ENCODE peak calls at places on chromosome 10, in ten cellular contexts. Z is stimulated activated naive CD8-positive, alpha-beta T cell treated with anti-CD3 and anti-CD28 coated beads, Interleukin-15, Interleukin-2, amounts not matched to agents 100 U/mL and 50 U/mL, for 24 hours; Q is stimulated activated CD4-positive, alpha-beta T cell treated with anti-CD3 and anti-CD28 coated beads, Interleukin-1b, Interleukin-23, amount 100 ng/mL, for 1 hour; V is mesenchymal stem cell; P is esophagus squamous epithelium; B is naive thymus-derived CD4-positive, alpha-beta T cell; O is activated CD4-positive, alpha-beta T cell treated with anti-CD3 and anti-CD28 coated beads, Interleukin-2, amount 50 U/mL, for 24 hours; X is CD4-positive, alpha-beta memory T cell; U is posterior cingulate gyrus; N is activated naive CD4-positive, alpha-beta T cell treated with anti-CD3 and anti-CD28 coated beads, Interleukin-2, amount 10 ng/mL, durations not matched to agents 7 days and 5 days. T is an unnamed sample.

GRCh38 chr10:91681361-91682276 is 48.7 kb upstream of the PPP1R3C start:
- DNase-seq in Z (no peak), Q (no peak), V (no peak), P (no peak), B (no peak), O (no peak), X (no peak), U (peak), N (no peak), T (no peak)

GRCh38 chr10:71330789-71331404 is 11.8 kb downstream of the SLC29A3 start:
- DNase-seq in Z (no peak), Q (no peak), V (no peak), P (no peak), B (no peak), O (no peak), X (no peak), U (no peak), N (no peak), T (no peak)

GRCh38 chr10:105837951-105838350 is 1196.9 kb downstream of the SORCS3 start:
- DNase-seq in Z (no peak), Q (no peak), V (peak), P (no peak), B (peak), O (no peak), X (no peak), U (no peak), N (no peak), T (no peak)

GRCh38 chr10:17358461-17358860 is 95.9 kb downstream of the ST8SIA6 start:
- DNase-seq in Z (no peak), Q (no peak), V (no peak), P (no peak), B (no peak), O (no peak), X (no peak), U (no peak), N (no peak), T (no peak)

GRCh38 chr10:69787681-69788080 is 14.0 kb upstream of the COL13A1 start:
- DNase-seq in Z (no peak), Q (no peak), V (no peak), P (no peak), B (no peak), O (no peak), X (no peak), U (no peak), N (no peak), T (no peak)

GRCh38 chr10:114518401-114519305 is 114.4 kb upstream of the AFAP1L2 start:
- DNase-seq in Z (no peak), Q (no peak), V (peak), P (no peak), B (no peak), O (no peak), X (no peak), U (no peak), N (no peak), T (no peak)

GRCh38 chr10:126243976-126244375 is 144.3 kb downstream of the ADAM12 start:
- DNase-seq in Z (no peak), Q (no peak), V (no peak), P (no peak), B (no peak), O (no peak), X (no peak), U (no peak), N (no peak), T (no peak)

GRCh38 chr10:76647276-76647675 is 990.3 kb downstream of the KCNMA1 start:
- DNase-seq in Z (no peak), Q (no peak), V (peak), P (no peak), B (no peak), O (no peak), X (no peak), U (no peak), N (no peak), T (no peak)

GRCh38 chr10:73247509-73248258 is 629 bp upstream of the DNAJC9 start:
- DNase-seq in Z (no peak), Q (no peak), V (peak), P (no peak), B (no peak), O (no peak), X (no peak), U (no peak), N (no peak), T (no peak)

GRCh38 chr10:93867481-93867880 is 26.3 kb upstream of the SLC35G1 start:
- DNase-seq in Z (no peak), Q (no peak), V (no peak), P (no peak), B (no peak), O (no peak), X (no peak), U (no peak), N (no peak), T (no peak)

GRCh38 chr10:83372646-83373045 is 766.7 kb upstream of the GHITM start:
- DNase-seq in Z (no peak), Q (no peak), V (no peak), P (no peak), B (no peak), O (no peak), X (no peak), U (no peak), N (no peak), T (no peak)

GRCh38 chr10:43644252-43644651 is 4.4 kb downstream of the ZNF32 start:
- DNase-seq in Z (no peak), Q (no peak), V (no peak), P (no peak), B (no peak), O (no peak), X (no peak), U (no peak), N (no peak), T (no peak)

GRCh38 chr10:8404721-8405120 is 350.2 kb downstream of the GATA3 start:
- DNase-seq in Z (no peak), Q (no peak), V (no peak), P (no peak), B (peak), O (peak), X (peak), U (no peak), N (peak), T (peak)

GRCh38 chr10:43921478-43921877 is 272.8 kb upstream of the ZNF32 start:
- DNase-seq in Z (no peak), Q (no peak), V (no peak), P (no peak), B (no peak), O (no peak), X (no peak), U (no peak), N (peak), T (no peak)

GRCh38 chr10:43212043-43212721 is 54.7 kb downstream of the RASGEF1A start:
- DNase-seq in Z (no peak), Q (no peak), V (no peak), P (no peak), B (no peak), O (no peak), X (no peak), U (no peak), N (peak), T (no peak)

GRCh38 chr10:57849726-57850357 is 417.9 kb downstream of the IPMK start:
- DNase-seq in Z (no peak), Q (no peak), V (peak), P (no peak), B (no peak), O (no peak), X (no peak), U (no peak), N (no peak), T (no peak)

T was measured in central memory CD4-positive, alpha-beta T cell.